ENCODE peak calls at places on chromosomes 1 and 21, in four cellular contexts. F is effector CD8-positive, alpha-beta T cell; B is LHCN-M2; X is Right ventricle myocardium superior. Y is an unnamed sample.

GRCh38 chr1:212916395-212917133 is 33.8 kb upstream of the VASH2 start:
- DNase-seq in F (no peak), B (peak), X (peak), Y (peak)

GRCh38 chr1:76835203-76835602 is 32.1 kb upstream of the ST6GALNAC5 start:
- DNase-seq in F (no peak), B (peak), X (no peak), Y (peak)

GRCh38 chr1:202805886-202806511 is 2.2 kb downstream of the KDM5B start:
- DNase-seq in F (no peak), B (no peak), X (no peak), Y (no peak)

GRCh38 chr1:50981741-50982140 is 11.7 kb downstream of the CDKN2C start:
- DNase-seq in F (no peak), B (peak), X (no peak), Y (no peak)

GRCh38 chr1:110212165-110213142 is 2.3 kb downstream of the KCNC4 start:
- DNase-seq in F (no peak), B (no peak), X (no peak), Y (no peak)

GRCh38 chr1:27856561-27857343 is 15.6 kb upstream of the THEMIS2 start:
- DNase-seq in F (no peak), B (peak), X (no peak), Y (no peak)

GRCh38 chr21:41315726-41316125 is 875 bp upstream of the FAM3B start:
- DNase-seq in F (no peak), B (no peak), X (no peak), Y (no peak)

GRCh38 chr1:21899972-21900371 is 37.1 kb downstream of the HSPG2 start:
- DNase-seq in F (no peak), B (no peak), X (peak), Y (peak)

Y was measured in renal cortical epithelial cell.